ENCODE peak calls at places on chromosomes 16 and 17, in five cellular contexts. Q is tibial artery; D is M059J; B is iris pigment epithelial cell; K is stimulated activated CD8-positive, alpha-beta memory T cell treated with anti-CD3 and anti-CD28 coated beads, Interleukin-15, amount 100 ng/mL, for 24 hours. Z is an unnamed sample.

GRCh38 chr17:32496348-32497078 is 9.7 kb downstream of the CDK5R1 start:
- DNase-seq in Q (no peak), D (peak; percentile 93), B (peak; percentile 67), K (no peak), Z (no peak)

GRCh38 chr16:23949630-23950290 is 114.0 kb downstream of the PRKCB start:
- DNase-seq in Q (no peak), D (no peak), B (no peak), K (peak; percentile 13), Z (peak; percentile 45)

GRCh38 chr17:72906306-72906705 is 186.2 kb downstream of the SLC39A11 start:
- DNase-seq in Q (no peak), D (no peak), B (no peak), K (no peak), Z (no peak)

GRCh38 chr16:85514601-85515318 is 98.4 kb upstream of the GSE1 start:
- DNase-seq in Q (peak; percentile 84), D (peak; percentile 95), B (peak; percentile 92), K (no peak), Z (peak; percentile 90)

GRCh38 chr16:57304169-57305061 is 19.9 kb upstream of the PLLP start:
- DNase-seq in Q (peak; percentile 84), D (peak; percentile 87), B (peak; percentile 77), K (no peak), Z (peak; percentile 94)

GRCh38 chr16:3651461-3652372 is 2.8 kb upstream of the DNASE1 start:
- DNase-seq in Q (peak; percentile 9), D (no peak), B (no peak), K (no peak), Z (peak; percentile 66)

GRCh38 chr16:18784917-18785623 is 5.1 kb downstream of the RPS15A start:
- DNase-seq in Q (no peak), D (no peak), B (no peak), K (no peak), Z (no peak)

GRCh38 chr17:78960945-78961344 is 18.8 kb downstream of the LGALS3BP start:
- DNase-seq in Q (no peak), D (no peak), B (no peak), K (no peak), Z (no peak)

GRCh38 chr16:102060-102855 is 24.2 kb downstream of the MPG start:
- DNase-seq in Q (peak; percentile 83), D (no peak), B (no peak), K (no peak), Z (peak; percentile 97)

GRCh38 chr16:83409347-83409746 is 398.4 kb upstream of the HSBP1 start:
- DNase-seq in Q (no peak), D (no peak), B (no peak), K (no peak), Z (no peak)

GRCh38 chr16:774086-775001 is 13.8 kb downstream of the MSLN start:
- DNase-seq in Q (no peak), D (no peak), B (no peak), K (no peak), Z (no peak)

GRCh38 chr17:50346313-50347086 is 574 bp downstream of the XYLT2 start:
- DNase-seq in Q (no peak), D (peak; percentile 40), B (no peak), K (peak; percentile 26), Z (no peak)

GRCh38 chr17:50102164-50102991 is 7.2 kb downstream of the PDK2 start:
- DNase-seq in Q (peak; percentile 58), D (peak; percentile 63), B (no peak), K (no peak), Z (peak; percentile 90)

GRCh38 chr16:167117-167462 is 1.3 kb downstream of the HBM start:
- DNase-seq in Q (no peak), D (no peak), B (no peak), K (no peak), Z (no peak)

GRCh38 chr17:2025220-2025621 is at the start of gene RTN4RL1:
- DNase-seq in Q (peak; percentile 68), D (peak; percentile 72), B (peak; percentile 32), K (no peak), Z (no peak)

GRCh38 chr16:4883501-4883900 is 36.2 kb downstream of the UBN1 start:
- DNase-seq in Q (no peak), D (no peak), B (no peak), K (no peak), Z (no peak)

GRCh38 chr17:60390223-60390622 is 1.7 kb downstream of the USP32 start:
- DNase-seq in Q (no peak), D (peak; percentile 74), B (peak; percentile 77), K (no peak), Z (no peak)

GRCh38 chr16:58027341-58028167 is 2.0 kb downstream of the MMP15 start:
- DNase-seq in Q (no peak), D (no peak), B (peak; percentile 54), K (no peak), Z (no peak)

GRCh38 chr17:65455972-65456343 is 105.5 kb downstream of the AXIN2 start:
- DNase-seq in Q (no peak), D (peak; percentile 5), B (peak; percentile 3), K (no peak), Z (no peak)

GRCh38 chr17:60086822-60087591 is 8.3 kb upstream of the HEATR6 start:
- DNase-seq in Q (no peak), D (peak; percentile 58), B (peak; percentile 57), K (no peak), Z (no peak)

GRCh38 chr17:74923538-74924249 is 379 bp upstream of the OTOP2 start:
- DNase-seq in Q (peak; percentile 54), D (no peak), B (peak; percentile 31), K (peak; percentile 66), Z (no peak)

Z was measured in coronary artery.